ENCODE peak calls at places on chromosomes 16 and 17, in six cellular contexts. E, J, O, U, S and N are unnamed samples. For H3K27me3, the result is how much of the 10 kb centered on the place peaks cover.

GRCh38 chr17:42484304-42484703 is 25.6 kb downstream of the ATP6V0A1 start:
- DNase-seq in S (no peak), E (no peak), U (no peak), J (no peak), O (no peak), N (no peak)

GRCh38 chr17:30124273-30124796 is 7.7 kb downstream of the NSRP1 start:
- DNase-seq in J (no peak), O (no peak), S (no peak), U (no peak), E (no peak), N (no peak)

GRCh38 chr16:75267631-75268264 is 16.3 kb upstream of the BCAR1 start:
- DNase-seq in S (peak), U (no peak), J (peak), E (peak), O (peak), N (no peak)

GRCh38 chr17:69913241-69914015 is 161.6 kb upstream of the KCNJ16 start:
- DNase-seq in U (no peak), E (no peak), S (no peak), O (no peak), J (no peak), N (no peak)

GRCh38 chr16:18024566-18024965 is 312.0 kb downstream of the NPIPA8 start:
- DNase-seq in S (no peak), U (no peak), E (no peak), J (no peak), O (no peak), N (no peak)

GRCh38 chr17:2025622-2026309 is 632 bp upstream of the RTN4RL1 start:
- DNase-seq in E (peak), S (peak), J (peak), U (no peak), O (peak), N (no peak)

GRCh38 chr17:12789075-12789975 is at the start of gene ARHGAP44:
- DNase-seq in E (peak), O (peak), S (peak), U (no peak), J (peak), N (no peak)

GRCh38 chr17:29933379-29933778 is 3.4 kb upstream of the SSH2 start:
- DNase-seq in U (no peak), S (no peak), O (no peak), J (peak), E (no peak), N (no peak)

GRCh38 chr17:77456271-77456950 is 315.6 kb downstream of the SEC14L1 start:
- DNase-seq in J (no peak), U (no peak), S (no peak), E (no peak), O (no peak), N (no peak)

GRCh38 chr16:20611350-20611902 is 35.3 kb upstream of the ACSM2B start:
- DNase-seq in J (no peak), S (peak), O (peak), U (no peak), E (peak), N (no peak)
- H3K27me3 ChIP-seq in J (under half), S (under half), O (under half), U (under half), E (under half), N (under half)

GRCh38 chr17:22512057-22512456 is 819.7 kb downstream of the KCNJ18 start:
- DNase-seq in O (no peak), S (no peak), E (no peak), U (no peak), J (no peak), N (no peak)

GRCh38 chr17:22512506-22512905 is 820.2 kb downstream of the KCNJ18 start:
- DNase-seq in E (no peak), O (no peak), U (no peak), J (no peak), S (no peak), N (no peak)

GRCh38 chr17:22514315-22514714 is 822.0 kb downstream of the KCNJ18 start:
- DNase-seq in J (no peak), O (no peak), E (no peak), U (no peak), S (no peak), N (no peak)

GRCh38 chr17:22511431-22511830 is 819.1 kb downstream of the KCNJ18 start:
- DNase-seq in J (no peak), S (no peak), O (no peak), E (no peak), U (no peak), N (no peak)

GRCh38 chr17:22512997-22513538 is 820.7 kb downstream of the KCNJ18 start:
- DNase-seq in E (no peak), U (no peak), S (no peak), O (no peak), J (no peak), N (no peak)
- TF ChIP-seq CTCF in E (no peak), U (peak), S (no peak), O (no peak), J (no peak), N (no peak)

DNA sequence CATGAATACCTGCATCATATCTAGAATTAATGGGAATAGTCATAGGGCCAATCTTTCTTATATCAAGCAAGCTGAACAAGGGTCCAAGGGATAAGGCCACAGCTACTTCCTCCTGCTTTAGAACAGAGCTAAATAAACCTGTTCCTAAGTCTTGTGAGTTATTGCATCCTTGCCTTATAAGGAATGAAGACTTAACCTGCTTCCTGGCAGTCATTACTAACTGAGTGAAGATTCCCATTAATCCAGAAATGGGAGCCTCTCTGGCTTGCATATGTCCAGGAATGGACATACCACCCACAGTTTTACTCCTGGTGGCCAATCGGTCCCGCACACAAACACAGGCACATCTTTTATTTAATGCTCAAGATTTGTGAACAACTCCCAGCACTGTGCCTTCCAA is 35.9 kb upstream of the SKAP1 start:
- DNase-seq in U (no peak), O (no peak), E (no peak), S (no peak), J (no peak), N (no peak)
- H3K27me3 ChIP-seq in U (under half), O (under half), E (under half), S (under half), J (under half), N (under half)

GRCh38 chr17:74354561-74354960 is 7.1 kb downstream of the BTBD17 start:
- DNase-seq in J (no peak), E (no peak), S (no peak), U (no peak), O (no peak), N (no peak)

GRCh38 chr17:74358696-74359095 is 3.0 kb downstream of the BTBD17 start:
- DNase-seq in E (no peak), S (no peak), J (no peak), U (no peak), O (no peak), N (no peak)

GRCh38 chr17:74355065-74355464 is 6.6 kb downstream of the BTBD17 start:
- DNase-seq in J (no peak), O (no peak), U (no peak), E (no peak), S (no peak), N (no peak)

GRCh38 chr17:74357466-74357809 is 4.2 kb downstream of the BTBD17 start:
- DNase-seq in U (no peak), S (no peak), E (no peak), J (no peak), O (no peak), N (no peak)

DNA sequence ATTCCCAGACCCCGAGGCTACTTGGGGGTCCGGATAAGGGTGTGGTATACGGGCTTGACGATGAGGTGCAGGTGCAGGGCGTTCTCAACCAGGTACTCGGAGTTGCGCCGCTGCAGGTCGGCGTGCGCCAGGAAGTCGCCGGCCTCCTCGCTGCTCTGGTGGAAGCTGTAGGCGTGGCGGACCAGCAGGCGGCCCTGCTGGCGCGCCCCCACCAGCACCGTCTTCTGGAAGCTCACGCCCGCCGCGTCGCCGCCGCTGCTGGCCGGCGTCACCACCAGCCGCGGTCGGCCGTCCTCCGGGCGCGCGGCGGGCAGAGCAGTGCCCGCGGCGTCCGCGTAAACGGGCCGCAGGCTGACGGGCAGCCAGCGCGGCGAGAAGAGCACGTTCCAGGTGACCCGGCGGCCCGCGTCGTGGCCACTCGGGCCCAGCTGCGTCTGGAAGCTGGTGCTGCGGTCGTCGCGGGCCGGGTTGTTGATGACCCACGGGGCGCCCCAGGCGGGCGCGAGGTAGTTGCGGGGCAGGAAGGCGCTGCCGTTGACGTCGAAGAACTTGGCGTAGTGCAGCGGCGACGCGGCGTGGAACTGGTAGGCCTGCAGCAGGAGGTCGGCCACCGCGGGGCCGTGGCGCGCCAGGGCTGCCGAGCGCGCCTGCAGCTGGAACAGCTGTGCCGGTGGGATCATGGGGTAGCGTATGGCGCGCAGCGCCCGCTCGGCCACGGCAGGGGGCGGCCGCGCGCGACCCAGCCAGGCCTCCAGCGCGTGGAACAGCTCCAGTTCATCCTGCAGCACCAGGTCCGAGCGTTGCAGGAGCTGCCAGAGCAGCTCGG is 4.8 kb downstream of the BTBD17 start:
- DNase-seq in S (no peak), E (no peak), J (no peak), U (no peak), O (no peak), N (no peak)
- TF ChIP-seq CTCF in S (no peak), E (peak), J (no peak), U (peak), O (no peak), N (no peak)

DNA sequence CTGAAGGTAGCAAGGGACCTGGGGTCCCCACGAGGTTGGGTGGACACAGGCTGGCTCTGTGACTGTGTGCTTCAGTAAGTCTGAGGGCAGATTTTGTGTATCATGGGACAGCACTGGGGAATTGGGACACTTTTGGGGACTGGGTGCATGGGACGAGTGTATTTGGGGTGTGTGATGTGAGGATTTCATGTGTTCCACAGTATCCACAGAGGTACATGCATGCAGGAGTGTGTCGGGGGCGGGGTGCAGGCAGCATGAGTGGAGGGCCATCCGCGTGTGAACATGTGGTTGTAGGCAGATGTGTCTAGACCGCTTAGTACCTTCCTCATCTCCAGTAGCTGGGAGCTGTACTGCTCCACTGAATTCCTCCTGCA is 1.1 kb upstream of the DLX3 start:
- DNase-seq in U (no peak), S (no peak), O (no peak), J (no peak), E (no peak), N (no peak)
- H3K27me3 ChIP-seq in U (under half), S (half or more), O (under half), J (under half), E (under half), N (half or more)

GRCh38 chr16:89700649-89701424 is 668 bp downstream of the SPATA2L start:
- DNase-seq in U (no peak), E (no peak), J (peak), S (no peak), O (peak), N (no peak)
- TF ChIP-seq CTCF in U (no peak), E (no peak), J (peak), S (no peak), O (no peak), N (peak)